ENCODE peak calls at places on chromosome 22, in seven cellular contexts. D, E, K, P, J, O and V are unnamed samples.

GRCh38 chr22:41782316-41782715 is 18.2 kb upstream of the CCDC134 start:
- DNase-seq in E (no peak), J (no peak), O (no peak), D (no peak), K (no peak), P (no peak), V (no peak)

GRCh38 chr22:42915980-42916765 is 59.1 kb upstream of the ARFGAP3 start:
- DNase-seq in D (no peak), J (no peak), O (no peak), P (no peak), E (peak), K (no peak), V (no peak)

GRCh38 chr22:44244265-44244822 is 63.6 kb downstream of the PARVG start:
- DNase-seq in D (no peak), P (no peak), E (no peak), O (no peak), K (no peak), J (no peak), V (peak)

GRCh38 chr22:27937453-27937852 is 18.4 kb upstream of the PITPNB start:
- DNase-seq in J (no peak), O (no peak), E (no peak), P (no peak), D (no peak), K (no peak), V (no peak)

GRCh38 chr22:41598081-41598480 is 8.4 kb upstream of the PMM1 start:
- DNase-seq in K (no peak), D (no peak), P (peak), E (no peak), J (no peak), O (peak), V (no peak)

GRCh38 chr22:40757071-40757470 is 62.1 kb downstream of the SLC25A17 start:
- DNase-seq in D (no peak), K (no peak), O (peak), P (peak), J (no peak), E (no peak), V (no peak)

GRCh38 chr22:41106122-41106968 is 14.0 kb downstream of the EP300 start:
- DNase-seq in K (no peak), J (no peak), P (no peak), D (no peak), E (no peak), O (no peak), V (no peak)

GRCh38 chr22:43173976-43174720 is 12.8 kb downstream of the TTLL12 start:
- DNase-seq in K (no peak), D (no peak), J (no peak), E (no peak), P (no peak), O (no peak), V (no peak)

GRCh38 chr22:49856343-49856742 is 2.7 kb downstream of the ZBED4 start:
- DNase-seq in D (no peak), K (no peak), O (no peak), J (no peak), P (no peak), E (no peak), V (no peak)

GRCh38 chr22:17807571-17808410 is 33.5 kb upstream of the BID start:
- DNase-seq in O (no peak), D (no peak), E (no peak), P (no peak), K (no peak), J (peak), V (peak)

GRCh38 chr22:30230787-30231461 is 15.6 kb downstream of the LIF start:
- DNase-seq in P (no peak), E (no peak), K (no peak), J (no peak), D (no peak), O (no peak), V (no peak)

GRCh38 chr22:31923761-31924160 is 20.6 kb upstream of the YWHAH start:
- DNase-seq in K (no peak), D (no peak), P (no peak), E (no peak), J (no peak), O (no peak), V (no peak)

GRCh38 chr22:49827307-49827852 is 293 bp downstream of the BRD1 start:
- DNase-seq in K (no peak), E (peak), J (no peak), P (no peak), D (no peak), O (no peak), V (no peak)

GRCh38 chr22:26453195-26453594 is 24.1 kb downstream of the ASPHD2 start:
- DNase-seq in O (no peak), J (no peak), E (no peak), P (no peak), K (no peak), D (no peak), V (no peak)

GRCh38 chr22:46963672-46964545 is 201.5 kb downstream of the TBC1D22A start:
- DNase-seq in P (no peak), O (no peak), K (no peak), E (no peak), D (no peak), J (peak), V (no peak)

GRCh38 chr22:36613958-36614357 is 85.0 kb upstream of the EIF3D start:
- DNase-seq in D (no peak), P (no peak), E (peak), J (no peak), O (no peak), K (no peak), V (no peak)

GRCh38 chr22:17268501-17269223 is 49.4 kb upstream of the ADA2 start:
- DNase-seq in O (no peak), D (no peak), J (no peak), P (no peak), E (no peak), K (no peak), V (no peak)

GRCh38 chr22:48482771-48483170 is 1344.9 kb downstream of the BRD1 start:
- DNase-seq in O (no peak), J (no peak), D (no peak), E (no peak), K (no peak), P (no peak), V (no peak)

GRCh38 chr22:27349456-27349855 is 452.1 kb downstream of the MN1 start:
- DNase-seq in P (no peak), K (no peak), J (no peak), E (no peak), O (no peak), D (no peak), V (no peak)

GRCh38 chr22:19178659-19179471 is at the start of gene SLC25A1:
- DNase-seq in K (peak), J (peak), P (peak), D (peak), E (peak), O (peak), V (peak)

GRCh38 chr22:19586922-19587684 is 62.9 kb upstream of the CLDN5 start:
- DNase-seq in E (no peak), O (no peak), D (no peak), P (no peak), K (no peak), J (no peak), V (no peak)

GRCh38 chr22:21447694-21448402 is 19.3 kb upstream of the TMEM191C start:
- DNase-seq in K (peak), J (peak), P (no peak), D (peak), E (no peak), O (no peak), V (no peak)

GRCh38 chr22:19060356-19061009 is 61.7 kb downstream of the DGCR2 start:
- DNase-seq in E (no peak), J (no peak), K (no peak), O (peak), D (no peak), P (peak), V (no peak)

GRCh38 chr22:19565921-19566598 is 41.9 kb upstream of the CLDN5 start:
- DNase-seq in J (no peak), O (peak), D (no peak), P (peak), K (no peak), E (no peak), V (no peak)

GRCh38 chr22:21696115-21696514 is 30.3 kb downstream of the PPIL2 start:
- DNase-seq in D (no peak), K (no peak), P (no peak), O (no peak), J (no peak), E (no peak), V (no peak)

GRCh38 chr22:44938886-44939285 is 70.9 kb downstream of the PHF21B start:
- DNase-seq in O (no peak), P (no peak), K (no peak), E (no peak), D (no peak), J (peak), V (no peak)

GRCh38 chr22:50739894-50740293 is 1.9 kb downstream of the ACR start:
- DNase-seq in O (no peak), K (no peak), E (no peak), P (no peak), J (peak), D (peak), V (peak)

GRCh38 chr22:32080904-32081303 is 37.8 kb downstream of the SLC5A1 start:
- DNase-seq in P (peak), D (peak), E (peak), J (no peak), O (peak), K (peak), V (no peak)

GRCh38 chr22:46592390-46592872 is 27.8 kb upstream of the GRAMD4 start:
- DNase-seq in K (no peak), P (no peak), D (no peak), E (no peak), O (no peak), J (no peak), V (no peak)

GRCh38 chr22:29370556-29370955 is 17.8 kb downstream of the AP1B1 start:
- DNase-seq in D (no peak), K (no peak), J (no peak), P (no peak), E (no peak), O (no peak), V (no peak)

GRCh38 chr22:17785185-17786184 is 11.2 kb upstream of the BID start:
- DNase-seq in E (no peak), J (peak), O (peak), K (no peak), D (peak), P (no peak), V (peak)

GRCh38 chr22:25386538-25386884 is 167.1 kb downstream of the CRYBB2 start:
- DNase-seq in K (no peak), P (no peak), E (no peak), D (no peak), J (no peak), O (no peak), V (no peak)
- TF ChIP-seq CTCF in K (no peak), P (no peak), E (no peak), D (no peak), J (no peak), O (no peak), V (no peak)

DNA sequence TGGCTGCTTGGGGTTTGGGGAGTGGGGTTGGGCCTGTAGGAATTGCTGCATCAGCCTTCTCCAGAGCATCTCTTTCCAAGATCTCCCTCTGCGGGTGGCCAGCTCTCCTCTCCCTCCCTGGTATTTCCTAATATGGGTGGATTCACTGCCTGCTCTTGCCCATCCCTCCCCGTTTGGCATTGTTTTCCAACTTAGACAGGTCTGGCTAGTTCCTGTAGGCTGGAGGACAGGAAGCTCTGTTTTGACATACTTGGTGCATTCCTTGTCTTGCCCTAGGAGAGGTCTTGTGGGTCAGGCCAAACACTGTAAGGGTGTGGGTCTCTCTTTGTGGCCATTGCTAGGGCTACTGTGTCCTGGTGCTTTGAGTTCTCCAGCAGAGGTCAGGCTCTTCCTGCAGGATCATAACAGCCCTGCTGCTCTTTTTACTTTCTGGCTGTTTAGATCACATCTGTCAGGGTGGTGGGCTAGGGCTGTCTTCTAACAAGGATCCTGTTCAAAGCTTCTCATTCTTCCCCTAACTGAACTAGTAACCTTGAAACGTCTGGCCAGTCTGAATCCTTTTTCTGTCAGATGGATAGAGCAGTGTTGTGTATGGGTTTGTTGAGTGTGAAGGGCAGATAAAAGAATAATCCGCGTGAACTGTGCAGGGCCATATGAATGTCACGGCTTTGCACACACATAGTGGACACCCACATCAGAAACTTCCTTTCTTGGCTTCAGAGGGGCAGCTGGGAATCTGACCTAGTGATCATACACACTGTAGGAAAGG is 18.3 kb upstream of the MICALL1 start:
- DNase-seq in D (peak), O (peak), J (no peak), E (peak), P (peak), K (no peak), V (peak)
- TF ChIP-seq CTCF in D (no peak), O (peak), J (no peak), E (peak), P (peak), K (peak), V (peak)

GRCh38 chr22:22936190-22936914 is 48.7 kb downstream of the IGLL5 start:
- DNase-seq in K (no peak), D (no peak), P (no peak), O (no peak), J (no peak), E (no peak), V (no peak)

GRCh38 chr22:22934543-22935055 is 47.0 kb downstream of the IGLL5 start:
- DNase-seq in P (no peak), E (no peak), K (no peak), D (no peak), J (peak), O (no peak), V (no peak)

GRCh38 chr22:22936915-22937656 is 49.5 kb downstream of the IGLL5 start:
- DNase-seq in K (no peak), O (no peak), P (no peak), J (no peak), E (no peak), D (no peak), V (no peak)

GRCh38 chr22:22935056-22935545 is 47.5 kb downstream of the IGLL5 start:
- DNase-seq in E (no peak), K (no peak), J (peak), D (no peak), P (no peak), O (no peak), V (no peak)

DNA sequence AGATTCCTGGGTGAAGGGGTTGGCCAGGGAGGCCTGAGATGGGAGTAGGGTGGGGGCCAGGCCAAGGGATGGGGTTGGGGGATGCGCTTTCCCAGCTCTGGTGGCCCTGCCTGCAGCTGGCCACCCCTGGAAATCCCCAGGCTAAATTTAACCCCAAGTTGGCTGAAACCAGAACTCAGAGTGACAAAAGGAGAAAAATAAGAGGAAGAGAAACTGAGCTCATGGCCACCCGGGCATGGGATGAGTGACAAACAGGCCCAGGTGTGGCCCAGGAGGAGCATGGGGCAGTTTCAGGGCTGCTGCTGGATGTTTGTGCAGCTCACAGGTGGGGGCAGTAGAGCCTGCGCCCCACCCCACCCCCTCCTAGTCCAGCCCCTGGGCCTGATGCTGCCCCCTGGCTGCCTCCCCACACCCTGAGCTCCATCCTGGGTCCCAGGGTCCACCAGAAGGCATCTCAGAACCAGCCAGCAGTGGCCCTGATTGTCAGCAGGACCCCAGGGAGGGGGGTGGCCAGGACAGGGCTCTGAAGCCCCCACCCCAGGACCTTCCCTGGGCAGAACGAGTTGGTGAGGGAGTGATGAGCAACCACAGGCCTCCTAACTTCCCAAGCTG is 48.0 kb downstream of the IGLL5 start:
- DNase-seq in O (no peak), E (no peak), J (peak), K (no peak), P (no peak), D (no peak), V (no peak)
- TF ChIP-seq CTCF in O (no peak), E (no peak), J (no peak), K (no peak), P (no peak), D (no peak), V (no peak)

GRCh38 chr22:24128631-24129601 is 52.4 kb upstream of the SUSD2 start:
- DNase-seq in P (no peak), D (no peak), E (no peak), J (no peak), K (no peak), O (no peak), V (no peak)
- TF ChIP-seq CTCF in P (no peak), D (no peak), E (no peak), J (no peak), K (peak), O (no peak), V (no peak)

DNA sequence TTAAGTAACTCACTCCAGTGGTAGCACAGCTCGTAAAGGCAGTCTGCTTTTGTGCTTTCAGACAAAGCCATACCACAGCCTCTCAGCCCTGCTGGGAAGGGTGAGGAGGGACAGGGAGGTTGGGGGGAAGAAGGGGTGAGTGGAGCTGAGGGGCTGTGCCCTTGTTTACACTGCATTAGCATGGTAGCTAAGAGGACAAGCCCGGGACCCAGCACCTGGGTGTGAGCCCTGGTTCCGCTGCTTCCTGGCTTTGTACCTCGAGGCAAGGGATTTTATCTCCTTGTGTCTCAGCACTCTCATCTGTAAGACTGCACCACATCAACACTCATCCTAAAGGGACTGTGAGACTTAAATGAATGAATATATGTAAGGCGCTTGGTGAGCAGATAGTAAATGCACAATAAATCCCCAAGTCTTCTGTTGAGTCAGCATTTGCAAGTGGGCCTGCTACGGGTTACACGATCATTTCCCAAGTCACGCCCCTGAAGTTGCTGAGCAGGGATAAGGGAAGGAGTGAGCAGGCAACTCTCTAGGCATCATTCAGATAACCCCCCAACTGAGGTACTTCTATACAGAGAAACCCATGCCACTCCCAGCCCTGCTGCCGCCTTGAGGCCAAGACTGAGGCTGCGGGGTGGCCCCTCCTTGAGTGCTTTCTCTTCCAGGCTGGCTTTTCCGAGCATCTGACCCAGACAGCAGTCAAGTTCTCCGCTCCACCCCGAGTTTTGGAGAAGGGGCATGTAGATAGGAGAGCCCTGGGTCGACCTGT is 7.5 kb downstream of the RASD2 start:
- DNase-seq in J (no peak), K (no peak), D (no peak), P (no peak), E (no peak), O (no peak), V (no peak)
- TF ChIP-seq CTCF in J (no peak), K (peak), D (no peak), P (no peak), E (peak), O (no peak), V (no peak)

DNA sequence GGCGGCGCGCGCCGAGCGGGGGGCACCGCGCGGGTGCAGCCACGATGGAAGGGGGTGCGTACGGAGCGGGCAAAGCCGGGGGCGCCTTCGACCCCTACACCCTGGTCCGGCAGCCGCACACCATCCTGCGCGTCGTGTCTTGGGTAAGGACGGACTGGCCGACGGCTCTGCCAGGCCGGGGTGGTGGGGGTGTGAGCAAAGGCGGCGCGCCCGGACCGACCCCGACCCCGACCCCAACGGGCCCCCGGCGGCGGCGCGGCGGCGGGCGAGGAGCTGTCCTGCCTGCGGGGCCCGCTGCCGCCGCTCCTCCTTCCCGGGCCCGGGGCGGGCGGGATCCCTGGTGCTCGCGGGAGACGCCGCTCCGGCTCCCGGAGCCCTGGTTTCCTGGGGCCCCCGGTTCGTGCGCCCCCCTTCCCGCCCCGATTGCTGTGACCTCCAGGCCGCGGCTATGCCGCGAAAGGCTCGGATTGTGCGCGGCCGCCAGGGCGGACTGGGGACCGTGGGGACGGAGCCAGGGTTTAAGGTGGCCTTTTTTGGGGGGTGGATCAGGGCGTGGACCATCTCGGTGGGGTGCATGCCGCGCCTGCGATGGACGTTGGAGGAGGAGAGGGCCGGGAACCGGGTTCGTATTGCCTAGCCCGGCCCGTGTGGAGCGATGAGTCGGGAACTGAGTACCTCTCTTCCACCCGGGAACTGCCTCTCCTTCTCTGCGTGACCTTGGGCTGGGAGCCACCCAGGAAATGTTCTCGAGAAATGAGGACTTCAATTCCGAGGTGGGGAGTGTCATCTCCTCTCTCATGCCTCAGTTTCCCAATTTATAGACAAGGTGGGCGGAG is at the start of gene SYNGR1:
- DNase-seq in O (no peak), P (no peak), D (peak), E (peak), J (no peak), K (peak), V (no peak)
- TF ChIP-seq CTCF in O (no peak), P (no peak), D (no peak), E (no peak), J (no peak), K (no peak), V (no peak)